ENCODE peak calls at places on chromosomes 5 and 9, in seven cellular contexts. K is aorta; W is neuronal stem cell; D is lower lobe of right lung; N is CD8-positive, alpha-beta T cell; V is SJSA1; Z is upper lobe of right lung. J is an unnamed sample.

GRCh38 chr5:80576383-80576782 is 6.3 kb upstream of the ANKRD34B start:
- DNase-seq in N (no peak), D (no peak), W (no peak), K (no peak), Z (no peak), V (no peak), J (no peak)

GRCh38 chr5:172769598-172770373 is 1.2 kb downstream of the DUSP1 start:
- DNase-seq in W (no peak), N (peak; percentile 34), V (no peak), Z (no peak), D (no peak), K (peak; percentile 87), J (peak; percentile 58)

GRCh38 chr5:168251308-168251707 is 40.1 kb upstream of the WWC1 start:
- DNase-seq in Z (no peak), V (no peak), N (no peak), D (no peak), W (no peak), K (no peak), J (no peak)

GRCh38 chr9:96651626-96652025 is 3.5 kb downstream of the PRXL2C start:
- DNase-seq in K (no peak), N (no peak), W (no peak), V (no peak), D (no peak), Z (no peak), J (no peak)

GRCh38 chr5:134252671-134253070 is 26.8 kb upstream of the PPP2CA start:
- DNase-seq in D (no peak), Z (no peak), W (no peak), V (peak; percentile 86), N (no peak), K (no peak), J (no peak)

GRCh38 chr5:7717691-7718090 is 133.2 kb downstream of the CFAP90 start:
- DNase-seq in W (no peak), V (no peak), D (no peak), N (no peak), K (no peak), Z (no peak), J (no peak)

GRCh38 chr5:180487556-180487955 is 6.6 kb upstream of the CNOT6 start:
- DNase-seq in W (no peak), V (no peak), N (no peak), Z (no peak), K (peak; percentile 6), D (no peak), J (no peak)

GRCh38 chr9:22147818-22148573 is 138.9 kb upstream of the CDKN2B start:
- DNase-seq in W (no peak), D (no peak), Z (no peak), N (no peak), K (no peak), V (no peak), J (no peak)

GRCh38 chr5:128674837-128675446 is 136.9 kb upstream of the FBN2 start:
- DNase-seq in K (no peak), W (no peak), D (no peak), V (peak; percentile 57), N (no peak), Z (no peak), J (no peak)

GRCh38 chr9:18359335-18359734 is 114.6 kb upstream of the ADAMTSL1 start:
- DNase-seq in D (no peak), N (no peak), W (no peak), Z (no peak), K (no peak), V (no peak), J (no peak)

GRCh38 chr9:133256686-133257091 is 18.3 kb downstream of the ABO start:
- DNase-seq in Z (no peak), D (no peak), K (peak; percentile 66), N (no peak), V (no peak), W (no peak), J (no peak)

GRCh38 chr5:83077662-83078261 is 415 bp downstream of the XRCC4 start:
- DNase-seq in V (no peak), W (no peak), D (no peak), K (no peak), N (peak; percentile 6), Z (no peak), J (no peak)

GRCh38 chr5:6598351-6598900 is 34.4 kb downstream of the NSUN2 start:
- DNase-seq in W (no peak), D (no peak), K (no peak), N (no peak), Z (no peak), V (peak; percentile 31), J (no peak)

GRCh38 chr5:177089825-177090641 is 3.3 kb downstream of the FGFR4 start:
- DNase-seq in V (no peak), N (no peak), W (no peak), D (no peak), K (no peak), Z (no peak), J (no peak)

GRCh38 chr9:94176582-94176981 is 82.5 kb upstream of the ZNF169 start:
- DNase-seq in D (no peak), N (no peak), Z (no peak), V (no peak), K (no peak), W (no peak), J (no peak)
- H3K4me1 ChIP-seq in D (peaks cover 78% of the 10 kb centered on the region), N (peaks cover 35% of the 10 kb centered on the region), Z (peaks cover 61% of the 10 kb centered on the region), V (peaks cover 24% of the 10 kb centered on the region), K (peaks cover 6% of the 10 kb centered on the region), W (no peaks in the 10 kb centered on the region), J (peaks cover 14% of the 10 kb centered on the region)

DNA sequence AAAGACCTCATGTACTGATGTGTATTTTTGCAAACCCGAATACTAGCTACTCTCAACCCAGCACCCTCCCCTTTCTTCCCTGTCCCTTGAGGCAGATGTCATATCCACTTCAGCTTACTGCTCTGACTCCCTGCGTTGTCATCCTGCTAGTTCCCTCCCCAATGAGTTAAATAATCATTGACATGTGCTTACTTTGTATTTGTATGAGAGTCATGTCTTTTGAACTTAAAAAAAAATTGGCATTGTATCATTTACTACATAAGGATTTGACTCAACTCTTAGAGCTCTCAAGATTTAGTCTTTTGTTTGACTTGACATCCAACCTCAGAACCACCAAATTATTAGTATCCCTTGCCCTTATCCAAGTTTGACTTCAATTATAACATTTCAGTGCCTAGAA is 219.7 kb upstream of the TUT7 start:
- DNase-seq in N (no peak), W (no peak), D (no peak), Z (no peak), V (no peak), K (no peak), J (no peak)
- H3K4me3 ChIP-seq in N (no peak overlapping the region), W (no peak overlapping the region), D (no peak overlapping the region), Z (no peak overlapping the region), V (no peak overlapping the region), K (no peak overlapping the region), J (no peak overlapping the region)

DNA sequence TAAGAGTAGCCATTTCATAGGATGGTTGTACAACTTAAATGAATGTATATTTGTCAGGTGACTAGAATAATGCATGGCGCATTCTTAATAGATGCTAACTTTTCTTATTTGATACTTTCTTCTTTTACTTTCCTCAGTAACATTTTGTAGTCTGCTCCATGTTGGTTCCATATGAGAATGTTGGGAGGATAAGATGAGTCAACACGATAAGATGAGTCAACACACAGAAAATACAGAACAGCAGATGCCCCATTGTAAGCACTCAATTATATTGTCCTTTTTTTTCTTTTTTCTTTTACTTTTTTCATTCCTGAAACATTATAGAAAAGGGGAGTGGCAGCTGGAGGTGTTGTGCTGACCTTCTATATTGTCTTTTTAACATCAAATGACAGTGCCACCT is 92.3 kb upstream of the SPATA31C2 start:
- DNase-seq in K (no peak), D (no peak), V (no peak), W (no peak), Z (no peak), N (no peak), J (no peak)
- H3K4me1 ChIP-seq in K (no peaks in the 10 kb centered on the region), D (no peaks in the 10 kb centered on the region), V (no peaks in the 10 kb centered on the region), W (no peaks in the 10 kb centered on the region), Z (no peaks in the 10 kb centered on the region), N (no peaks in the 10 kb centered on the region), J (no peaks in the 10 kb centered on the region)

GRCh38 chr9:122212473-122213004 is 16.2 kb downstream of the LHX6 start:
- DNase-seq in K (no peak), W (no peak), N (no peak), V (no peak), D (no peak), Z (peak; percentile 9), J (no peak)

GRCh38 chr9:122214507-122214906 is 14.2 kb downstream of the LHX6 start:
- DNase-seq in D (no peak), V (no peak), Z (no peak), N (no peak), K (no peak), W (no peak), J (no peak)

GRCh38 chr9:122215663-122216062 is 13.1 kb downstream of the LHX6 start:
- DNase-seq in N (no peak), K (no peak), V (no peak), W (no peak), D (no peak), Z (no peak), J (no peak)

GRCh38 chr9:122213589-122214413 is 15.0 kb downstream of the LHX6 start:
- DNase-seq in V (no peak), W (peak; percentile 82), D (no peak), N (peak; percentile 47), K (no peak), Z (peak; percentile 63), J (no peak)

GRCh38 chr9:122213102-122213588 is 15.6 kb downstream of the LHX6 start:
- DNase-seq in N (no peak), Z (no peak), V (no peak), W (no peak), K (no peak), D (no peak), J (no peak)
- H3K4me3 ChIP-seq in N (peak overlapping the region; percentile 35), Z (peak overlapping the region; percentile 40), V (no peak overlapping the region), W (no peak overlapping the region), K (no peak overlapping the region), D (peak overlapping the region; percentile 49), J (no peak overlapping the region)

GRCh38 chr9:137267933-137268355 is 9.6 kb upstream of the TOR4A start:
- DNase-seq in Z (no peak), V (no peak), W (no peak), N (no peak), K (no peak), D (no peak), J (no peak)
- H3K4me1 ChIP-seq in Z (peaks cover 25% of the 10 kb centered on the region), V (peaks cover 12% of the 10 kb centered on the region), W (no peaks in the 10 kb centered on the region), N (peaks cover 21% of the 10 kb centered on the region), K (peaks cover 2% of the 10 kb centered on the region), D (peaks cover 41% of the 10 kb centered on the region), J (no peaks in the 10 kb centered on the region)

GRCh38 chr9:91391426-91392217 is 29.9 kb upstream of the AUH start:
- DNase-seq in Z (no peak), D (no peak), W (no peak), N (no peak), V (no peak), K (no peak), J (no peak)

GRCh38 chr9:91395553-91396470 is 27.8 kb downstream of the NFIL3 start:
- DNase-seq in K (no peak), W (no peak), V (no peak), Z (no peak), N (no peak), D (no peak), J (no peak)

GRCh38 chr9:91392435-91392834 is 30.7 kb upstream of the AUH start:
- DNase-seq in W (no peak), D (no peak), N (no peak), K (no peak), Z (no peak), V (no peak), J (no peak)

DNA sequence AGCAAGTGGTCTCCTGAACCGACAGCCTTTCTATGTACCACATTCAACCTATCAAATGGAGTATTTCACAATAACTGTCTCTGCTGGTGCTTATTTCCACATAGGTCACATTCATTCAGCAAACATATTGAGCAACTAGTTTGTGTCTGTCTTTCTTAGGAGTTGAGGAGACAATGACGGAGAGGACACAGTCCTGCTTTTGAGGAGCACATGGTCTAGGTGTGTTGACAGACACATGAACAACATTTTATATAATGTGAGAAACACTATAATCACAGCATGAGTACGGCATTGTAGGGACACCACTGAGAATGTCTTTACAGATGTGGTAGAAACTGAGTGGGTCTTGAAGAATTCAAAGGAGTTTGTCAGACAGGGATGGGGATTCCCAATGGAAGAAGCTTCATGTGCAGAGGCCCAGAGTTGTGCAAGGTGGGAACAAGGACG is 28.5 kb downstream of the NFIL3 start:
- DNase-seq in D (no peak), K (no peak), W (no peak), Z (no peak), N (no peak), V (no peak), J (no peak)
- H3K4me3 ChIP-seq in D (no peak overlapping the region), K (no peak overlapping the region), W (no peak overlapping the region), Z (no peak overlapping the region), N (no peak overlapping the region), V (no peak overlapping the region), J (no peak overlapping the region)

J was measured in uterus.